ENCODE peak calls at places on chromosomes 12 and 14, in four cellular contexts. U is GM12878, H is HCT116, W is H1. P is an unnamed sample.

GRCh38 chr14:81936348-81936747 is 402.7 kb upstream of the SEL1L start:
- DNase-seq in U (no peak), H (no peak), W (no peak), P (no peak)

GRCh38 chr12:29614926-29615325 is 117.4 kb upstream of the OVCH1 start:
- DNase-seq in U (no peak), H (no peak), W (no peak), P (no peak)

GRCh38 chr14:68634874-68635601 is 157.8 kb downstream of the ZFP36L1 start:
- DNase-seq in U (no peak), H (no peak), W (peak; percentile 28), P (no peak)

GRCh38 chr14:90140956-90141316 is 79.1 kb downstream of the KCNK13 start:
- DNase-seq in U (no peak), H (no peak), W (no peak), P (no peak)

GRCh38 chr14:32183151-32184048 is 18.4 kb upstream of the RNU6-7 start:
- DNase-seq in U (no peak), H (no peak), W (no peak), P (peak; percentile 7)

GRCh38 chr14:45891417-45892080 is 638.5 kb upstream of the MIS18BP1 start:
- DNase-seq in U (no peak), H (no peak), W (peak; percentile 51), P (no peak)

GRCh38 chr12:94875525-94875924 is 128.0 kb downstream of the NDUFA12 start:
- DNase-seq in U (peak; percentile 86), H (peak; percentile 65), W (no peak), P (no peak)

GRCh38 chr12:4274396-4274959 is 916 bp downstream of the CCND2 start:
- DNase-seq in U (no peak), H (no peak), W (peak; percentile 62), P (no peak)

GRCh38 chr14:105499256-105500035 is 8.4 kb downstream of the TEDC1 start:
- DNase-seq in U (no peak), H (no peak), W (no peak), P (no peak)

GRCh38 chr12:23204933-23205778 is 580.2 kb downstream of the ETNK1 start:
- DNase-seq in U (peak; percentile 27), H (peak; percentile 6), W (no peak), P (peak; percentile 56)

GRCh38 chr14:39426605-39427004 is 5.6 kb downstream of the FBXO33 start:
- DNase-seq in U (no peak), H (no peak), W (no peak), P (no peak)

GRCh38 chr14:64645220-64645891 is 58.9 kb upstream of the PLEKHG3 start:
- DNase-seq in U (no peak), H (no peak), W (no peak), P (no peak)

GRCh38 chr14:90536092-90536491 is 139.3 kb downstream of the CALM1 start:
- DNase-seq in U (no peak), H (no peak), W (no peak), P (no peak)

GRCh38 chr12:109963743-109964429 is 32.3 kb downstream of the GIT2 start:
- DNase-seq in U (no peak), H (no peak), W (no peak), P (no peak)

GRCh38 chr14:59688224-59689170 is 111.9 kb upstream of the CCDC175 start:
- DNase-seq in U (no peak), H (peak; percentile 24), W (peak; percentile 76), P (peak; percentile 35)

GRCh38 chr14:38158468-38158867 is 49.2 kb upstream of the SSTR1 start:
- DNase-seq in U (no peak), H (no peak), W (no peak), P (no peak)

GRCh38 chr12:54125950-54126695 is 62.7 kb downstream of the SMUG1 start:
- DNase-seq in U (no peak), H (no peak), W (peak; percentile 75), P (no peak)

GRCh38 chr14:105839425-105840265 is 313.3 kb downstream of the TMEM121 start:
- DNase-seq in U (no peak), H (no peak), W (no peak), P (no peak)

GRCh38 chr14:80425686-80426085 is 214.4 kb upstream of the DIO2 start:
- DNase-seq in U (no peak), H (peak; percentile 18), W (no peak), P (no peak)

GRCh38 chr14:99938376-99938775 is 126.8 kb upstream of the EVL start:
- DNase-seq in U (no peak), H (no peak), W (no peak), P (no peak)

GRCh38 chr14:105091335-105092123 is 26.3 kb upstream of the GPR132 start:
- DNase-seq in U (no peak), H (peak; percentile 77), W (no peak), P (no peak)

GRCh38 chr14:69822456-69822855 is 25.4 kb upstream of the SLC10A1 start:
- DNase-seq in U (no peak), H (no peak), W (no peak), P (no peak)

GRCh38 chr12:5088586-5089264 is 45.0 kb downstream of the KCNA5 start:
- DNase-seq in U (no peak), H (no peak), W (no peak), P (no peak)

GRCh38 chr12:122203968-122204828 is 689 bp downstream of the B3GNT4 start:
- DNase-seq in U (no peak), H (no peak), W (peak; percentile 63), P (no peak)

GRCh38 chr12:46571593-46571992 is 199.0 kb upstream of the SLC38A2 start:
- DNase-seq in U (no peak), H (no peak), W (no peak), P (no peak)

GRCh38 chr12:30153981-30154380 is 370.2 kb upstream of the TMTC1 start:
- DNase-seq in U (no peak), H (no peak), W (no peak), P (no peak)

GRCh38 chr14:61196792-61197191 is 84.3 kb downstream of the TMEM30B start:
- DNase-seq in U (no peak), H (no peak), W (no peak), P (no peak)

GRCh38 chr12:26884765-26885576 is 52.0 kb upstream of the ITPR2 start:
- DNase-seq in U (peak; percentile 65), H (peak; percentile 51), W (peak; percentile 92), P (peak; percentile 75)

GRCh38 chr14:90558983-90559590 is 162.3 kb downstream of the CALM1 start:
- DNase-seq in U (no peak), H (no peak), W (no peak), P (no peak)

GRCh38 chr12:81627336-81628189 is 131.6 kb downstream of the PPFIA2 start:
- DNase-seq in U (no peak), H (peak; percentile 52), W (no peak), P (peak; percentile 5)

GRCh38 chr12:66107451-66107915 is 23.1 kb downstream of the LLPH start:
- DNase-seq in U (peak; percentile 56), H (peak; percentile 93), W (peak; percentile 70), P (peak; percentile 75)

GRCh38 chr14:68685419-68686211 is 107.3 kb downstream of the ZFP36L1 start:
- DNase-seq in U (peak; percentile 89), H (peak; percentile 86), W (no peak), P (no peak)

GRCh38 chr12:87329076-87329863 is 699.9 kb downstream of the C12orf50 start:
- DNase-seq in U (no peak), H (no peak), W (no peak), P (no peak)

GRCh38 chr12:87320724-87321123 is 708.5 kb downstream of the C12orf50 start:
- DNase-seq in U (no peak), H (no peak), W (no peak), P (no peak)

DNA sequence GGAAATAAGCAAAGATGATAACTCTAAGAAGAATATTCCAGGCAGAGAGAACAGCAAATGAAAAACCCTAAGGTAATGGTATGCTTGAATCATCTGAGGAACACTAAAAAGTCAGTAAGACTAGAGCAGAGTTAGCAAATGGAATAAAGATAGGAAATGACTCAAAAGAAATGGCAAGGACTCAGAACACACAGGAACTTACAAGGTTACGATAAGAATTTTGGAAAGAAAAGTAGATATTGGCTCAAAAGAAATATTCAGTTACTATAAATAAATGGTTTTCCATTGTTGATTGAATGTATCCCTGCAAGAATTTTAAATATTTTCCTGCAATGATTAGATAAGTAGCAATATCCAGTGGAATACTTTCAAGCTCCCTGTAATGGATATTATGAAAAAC is 705.8 kb downstream of the C12orf50 start:
- DNase-seq in U (no peak), H (no peak), W (no peak), P (no peak)
- TF ChIP-seq EGR1 in U (no peak), H (no peak), W (no peak), P (no peak)

GRCh38 chr12:121175383-121176119 is 34.4 kb upstream of the P2RX4 start:
- DNase-seq in U (no peak), H (no peak), W (no peak), P (no peak)
- TF ChIP-seq YY1 in U (no peak), H (no peak), W (no peak), P (no peak)

DNA sequence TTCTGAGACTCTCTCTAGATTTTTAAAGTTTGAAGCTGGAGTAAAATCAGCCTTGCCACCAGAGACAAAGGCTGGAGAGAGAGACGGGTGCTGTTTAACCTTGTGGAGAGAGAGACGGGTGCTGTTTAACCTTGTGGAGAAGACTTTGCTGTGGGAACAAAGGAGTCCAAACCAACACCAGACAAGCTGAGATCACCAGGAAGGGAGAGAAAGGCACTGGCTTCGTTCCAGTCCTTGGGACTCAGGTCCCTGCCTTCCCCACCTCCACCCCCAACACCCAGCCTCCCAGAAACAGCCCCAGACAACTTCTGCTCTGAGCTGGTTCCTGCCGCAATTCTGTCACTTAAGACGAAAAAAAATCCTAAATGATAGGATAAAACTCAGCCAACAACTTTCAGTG is 1389.3 kb downstream of the AACS start:
- DNase-seq in U (no peak), H (no peak), W (no peak), P (no peak)
- TF ChIP-seq EGR1 in U (no peak), H (no peak), W (no peak), P (no peak)

DNA sequence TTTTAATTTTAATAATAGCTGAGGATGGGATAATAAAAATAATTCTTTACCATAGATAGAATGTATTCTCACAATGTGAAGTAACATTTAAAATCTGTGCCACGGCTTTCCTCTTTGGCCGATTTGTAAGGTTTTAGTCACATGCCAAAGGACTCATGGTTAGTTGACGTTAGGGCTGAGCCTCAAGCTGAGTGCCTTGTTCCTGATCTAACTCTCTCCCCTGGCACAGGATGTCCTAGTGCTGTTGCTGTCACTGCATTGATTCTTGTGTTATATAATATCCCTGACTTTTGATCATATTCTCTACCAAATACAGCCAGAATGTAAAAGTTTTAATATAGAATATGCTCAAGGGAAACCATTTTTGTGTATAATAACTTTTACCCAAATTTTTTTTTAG is 144.3 kb downstream of the PELI2 start:
- DNase-seq in U (no peak), H (no peak), W (no peak), P (no peak)
- TF ChIP-seq YY1 in U (no peak), H (no peak), W (no peak), P (no peak)

DNA sequence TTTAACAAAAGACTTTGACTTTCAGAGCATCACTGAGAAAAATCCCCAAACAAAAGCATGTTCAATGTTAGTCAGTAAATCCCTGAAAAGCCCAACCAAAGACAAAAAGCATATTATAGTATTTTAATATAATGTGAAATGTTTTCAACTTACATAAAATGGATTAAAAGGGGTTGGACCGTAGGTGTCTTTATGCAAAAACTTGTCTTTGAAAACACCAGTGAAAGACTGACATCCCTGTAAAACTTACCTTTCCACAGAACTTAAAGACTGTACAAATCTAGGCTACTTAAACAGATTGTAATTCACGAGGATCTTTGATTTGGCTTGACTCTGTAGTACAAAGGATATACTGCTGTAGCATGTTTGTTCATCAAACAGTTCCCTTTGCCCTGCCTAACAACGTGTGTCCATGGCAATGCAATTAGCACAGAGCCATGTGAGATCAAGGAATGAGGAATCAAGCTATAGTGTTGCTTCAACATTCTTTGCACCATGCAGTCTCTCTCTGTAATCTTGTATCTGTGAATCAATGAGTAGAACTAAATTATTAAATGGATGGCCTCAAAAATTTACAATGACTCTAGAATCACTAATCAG is 138.5 kb upstream of the SYT1 start:
- DNase-seq in U (no peak), H (no peak), W (no peak), P (no peak)
- TF ChIP-seq EGR1 in U (no peak), H (no peak), W (no peak), P (no peak)